ENCODE peak calls at places on chromosome 16, in five cellular contexts. B is esophagus squamous epithelium, Z is esophagus muscularis mucosa, E is adrenal gland, D is A549. I is an unnamed sample.

GRCh38 chr16:83888672-83889044 is 10.3 kb upstream of the MLYCD start:
- DNase-seq in E (no peak), Z (no peak), D (no peak), B (no peak), I (peak)

GRCh38 chr16:31386157-31386984 is 6.8 kb upstream of the ITGAD start:
- DNase-seq in Z (no peak), E (no peak), D (peak), B (no peak), I (no peak)

GRCh38 chr16:69311533-69312388 is 611 bp downstream of the VPS4A start:
- DNase-seq in B (no peak), E (peak), Z (no peak), D (peak), I (peak)

GRCh38 chr16:3282103-3282746 is 1.1 kb upstream of the ZNF263 start:
- DNase-seq in D (peak), Z (no peak), E (no peak), B (no peak), I (no peak)

GRCh38 chr16:3954411-3954921 is 74.0 kb upstream of the CREBBP start:
- DNase-seq in B (no peak), E (no peak), D (no peak), Z (no peak), I (peak)

GRCh38 chr16:57533618-57534336 is 2.6 kb downstream of the CCDC102A start:
- DNase-seq in E (no peak), D (no peak), B (no peak), Z (no peak), I (peak)

GRCh38 chr16:89316701-89317100 is 99.2 kb downstream of the ZNF778 start:
- DNase-seq in E (no peak), B (no peak), Z (no peak), D (no peak), I (no peak)

GRCh38 chr16:88723507-88723887 is 17.2 kb downstream of the CTU2 start:
- DNase-seq in Z (no peak), B (no peak), D (no peak), E (no peak), I (no peak)

GRCh38 chr16:20942271-20942670 is 41.7 kb downstream of the LYRM1 start:
- DNase-seq in E (no peak), B (no peak), Z (no peak), D (no peak), I (no peak)

GRCh38 chr16:81940781-81941560 is 70.3 kb downstream of the SDR42E1 start:
- DNase-seq in D (peak), Z (no peak), B (no peak), E (no peak), I (no peak)

GRCh38 chr16:89562027-89562599 is 1.6 kb downstream of the RPL13 start:
- DNase-seq in Z (no peak), E (no peak), B (no peak), D (no peak), I (no peak)

GRCh38 chr16:659618-660017 is 8.3 kb upstream of the RHOT2 start:
- DNase-seq in Z (no peak), E (no peak), D (no peak), B (no peak), I (no peak)

GRCh38 chr16:660459-661183 is 7.3 kb upstream of the RHOT2 start:
- DNase-seq in Z (peak), B (no peak), E (peak), D (peak), I (peak)

GRCh38 chr16:657487-657886 is 8.3 kb downstream of the WDR90 start:
- DNase-seq in Z (no peak), E (no peak), D (no peak), B (no peak), I (no peak)

GRCh38 chr16:660132-660458 is 7.8 kb upstream of the RHOT2 start:
- DNase-seq in D (no peak), B (no peak), E (no peak), Z (no peak), I (no peak)

GRCh38 chr16:658679-659571 is 9.0 kb upstream of the RHOT2 start:
- DNase-seq in Z (no peak), D (no peak), B (no peak), E (no peak), I (no peak)
- TF ChIP-seq CTCF in Z (no peak), D (no peak), B (no peak), E (no peak), I (no peak)

GRCh38 chr16:85677383-85677967 is 11.3 kb downstream of the GINS2 start:
- DNase-seq in D (no peak), B (no peak), E (no peak), Z (no peak), I (no peak)
- H3K27ac ChIP-seq in D (no peak), B (no peak), E (no peak), Z (no peak), I (no peak)

GRCh38 chr16:11672206-11673090 is 4.2 kb downstream of the SNN start:
- DNase-seq in Z (no peak), E (no peak), D (no peak), B (no peak), I (no peak)
- TF ChIP-seq POLR2A in Z (no peak), E (no peak), D (no peak), B (no peak), I (no peak)

DNA sequence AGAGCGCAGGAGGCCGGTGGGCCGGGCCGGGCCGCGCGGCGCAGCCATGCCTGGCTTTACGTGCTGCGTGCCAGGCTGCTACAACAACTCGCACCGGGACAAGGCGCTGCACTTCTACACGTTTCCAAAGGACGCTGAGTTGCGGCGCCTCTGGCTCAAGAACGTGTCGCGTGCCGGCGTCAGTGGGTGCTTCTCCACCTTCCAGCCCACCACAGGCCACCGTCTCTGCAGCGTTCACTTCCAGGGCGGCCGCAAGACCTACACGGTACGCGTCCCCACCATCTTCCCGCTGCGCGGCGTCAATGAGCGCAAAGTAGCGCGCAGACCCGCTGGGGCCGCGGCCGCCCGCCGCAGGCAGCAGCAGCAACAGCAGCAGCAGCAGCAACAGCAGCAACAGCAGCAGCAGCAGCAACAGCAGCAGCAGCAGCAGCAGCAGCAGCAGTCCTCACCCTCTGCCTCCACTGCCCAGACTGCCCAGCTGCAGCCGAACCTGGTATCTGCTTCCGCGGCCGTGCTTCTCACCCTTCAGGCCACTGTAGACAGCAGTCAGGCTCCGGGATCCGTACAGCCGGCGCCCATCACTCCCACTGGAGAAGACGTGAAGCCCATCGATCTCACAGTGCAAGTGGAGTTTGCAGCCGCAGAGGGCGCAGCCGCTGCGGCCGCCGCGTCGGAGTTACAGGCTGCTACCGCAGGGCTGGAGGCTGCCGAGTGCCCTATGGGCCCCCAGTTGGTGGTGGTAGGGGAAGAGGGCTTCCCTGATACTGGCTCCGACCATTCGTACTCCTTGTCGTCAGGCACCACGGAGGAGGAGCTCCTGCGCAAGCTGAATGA is 606 bp downstream of the THAP11 start:
- DNase-seq in B (no peak), D (no peak), Z (no peak), E (peak), I (peak)
- TF ChIP-seq CTCF in B (no peak), D (no peak), Z (no peak), E (no peak), I (no peak)

DNA sequence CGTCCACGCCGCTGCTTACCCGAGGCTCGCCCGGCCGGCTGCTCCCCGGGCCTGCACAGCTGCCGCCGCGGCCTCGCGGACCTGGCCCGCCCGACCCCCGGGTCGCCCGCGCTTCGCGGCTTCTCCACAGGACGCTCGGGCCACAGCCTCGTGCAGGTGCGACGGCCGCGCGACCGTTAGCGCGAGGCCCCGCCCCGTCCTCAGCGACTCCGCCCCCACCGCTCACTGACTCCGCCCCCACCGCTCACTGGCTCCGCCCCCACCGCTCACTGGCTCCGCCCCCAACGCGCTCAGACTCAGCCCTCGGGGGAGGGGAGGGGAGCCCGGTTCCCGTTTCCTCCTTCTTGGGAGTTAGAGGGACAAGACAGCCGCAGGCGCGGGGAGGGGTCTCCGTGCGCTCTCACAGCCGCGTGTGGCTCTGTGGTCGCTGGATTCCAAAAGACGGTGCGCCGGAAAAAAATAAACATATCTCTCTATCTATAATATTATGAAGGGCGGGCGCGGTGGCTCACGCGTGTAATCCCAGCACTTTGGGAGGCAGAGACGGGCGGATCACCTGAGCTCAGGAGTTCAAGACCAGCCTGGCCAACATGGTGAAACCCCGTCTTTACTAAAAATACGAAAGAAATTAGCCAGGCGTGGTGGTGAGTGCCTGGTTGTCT is at the start of gene MEIOB:
- DNase-seq in Z (no peak), D (peak), E (peak), B (no peak), I (peak)
- H3K27ac ChIP-seq in Z (no peak), D (peak), E (no peak), B (no peak), I (no peak)

GRCh38 chr16:72049110-72049509 is 5.2 kb upstream of the HP start:
- DNase-seq in Z (no peak), B (no peak), D (no peak), E (no peak), I (no peak)

GRCh38 chr16:72042157-72042660 is 12.1 kb upstream of the HP start:
- DNase-seq in Z (no peak), E (no peak), B (no peak), D (no peak), I (no peak)

GRCh38 chr16:72043058-72043457 is 11.2 kb upstream of the HP start:
- DNase-seq in Z (no peak), B (no peak), E (no peak), D (no peak), I (no peak)

GRCh38 chr16:72044825-72045359 is 9.4 kb upstream of the HP start:
- DNase-seq in D (no peak), E (no peak), B (no peak), Z (no peak), I (no peak)

GRCh38 chr16:72043539-72043938 is 10.8 kb upstream of the HP start:
- DNase-seq in Z (no peak), E (no peak), D (no peak), B (no peak), I (no peak)
- TF ChIP-seq POLR2A in Z (no peak), E (no peak), D (no peak), B (no peak), I (no peak)